ENCODE peak calls at places on chromosomes 1 and 21, in five cellular contexts. P is HCT116, H is SK-N-SH, A is HepG2, W is H1. B is an unnamed sample.

GRCh38 chr1:201228011-201228983 is 37.7 kb downstream of the IGFN1 start:
- DNase-seq in P (no peak), H (no peak), A (no peak), W (no peak), B (no peak)

GRCh38 chr1:181948372-181948771 is 113.1 kb downstream of the ZNF648 start:
- DNase-seq in P (no peak), H (no peak), A (no peak), W (no peak), B (no peak)

GRCh38 chr1:46532498-46533178 is 18.8 kb downstream of the KNCN start:
- DNase-seq in P (no peak), H (peak), A (no peak), W (no peak), B (peak)

GRCh38 chr1:9942939-9943807 is at the start of the genes LZIC and NMNAT1:
- DNase-seq in P (peak), H (peak), A (peak), W (peak), B (peak)

GRCh38 chr1:54310439-54311328 is 95.5 kb downstream of the SSBP3 start:
- DNase-seq in P (peak), H (peak), A (peak), W (no peak), B (no peak)

GRCh38 chr1:214551052-214551435 is 358 bp downstream of the PTPN14 start:
- DNase-seq in P (no peak), H (peak), A (no peak), W (no peak), B (peak)

GRCh38 chr1:61266738-61267137 is 184.4 kb downstream of the NFIA start:
- DNase-seq in P (no peak), H (no peak), A (no peak), W (no peak), B (no peak)

GRCh38 chr1:150613061-150613920 is 16.1 kb downstream of the ENSA start:
- DNase-seq in P (peak), H (no peak), A (peak), W (no peak), B (no peak)

GRCh38 chr1:98452162-98452561 is 209.4 kb upstream of the SNX7 start:
- DNase-seq in P (no peak), H (peak), A (no peak), W (no peak), B (no peak)

GRCh38 chr21:46406001-46406400 is 52.7 kb upstream of the DIP2A start:
- DNase-seq in P (no peak), H (no peak), A (no peak), W (no peak), B (no peak)

GRCh38 chr1:42992043-42992697 is 33.5 kb upstream of the SLC2A1 start:
- DNase-seq in P (no peak), H (no peak), A (no peak), W (no peak), B (peak)

GRCh38 chr1:203127672-203128611 is at the start of gene ADORA1:
- DNase-seq in P (peak), H (peak), A (peak), W (no peak), B (peak)

GRCh38 chr1:53592521-53592982 is 133.4 kb downstream of the DMRTB1 start:
- DNase-seq in P (no peak), H (peak), A (no peak), W (peak), B (peak)

GRCh38 chr21:40129809-40130208 is 262.6 kb downstream of the PCP4 start:
- DNase-seq in P (no peak), H (no peak), A (no peak), W (no peak), B (no peak)

GRCh38 chr1:34923490-34923889 is 6.0 kb downstream of the DLGAP3 start:
- DNase-seq in P (no peak), H (peak), A (no peak), W (no peak), B (no peak)

GRCh38 chr1:2290171-2290578 is 62.1 kb downstream of the SKI start:
- DNase-seq in P (no peak), H (no peak), A (no peak), W (no peak), B (no peak)

GRCh38 chr1:51729824-51730284 is 113.0 kb downstream of the OSBPL9 start:
- DNase-seq in P (no peak), H (no peak), A (no peak), W (no peak), B (no peak)

GRCh38 chr1:26288311-26288941 is 8.5 kb downstream of the SH3BGRL3 start:
- DNase-seq in P (no peak), H (no peak), A (no peak), W (no peak), B (no peak)

GRCh38 chr1:27879374-27880082 is 7.2 kb downstream of the THEMIS2 start:
- DNase-seq in P (no peak), H (peak), A (no peak), W (no peak), B (no peak)

GRCh38 chr21:37874904-37875780 is 41.1 kb downstream of the KCNJ6 start:
- DNase-seq in P (no peak), H (no peak), A (no peak), W (no peak), B (no peak)

GRCh38 chr1:157080714-157081113 is 18.9 kb downstream of the ETV3L start:
- DNase-seq in P (no peak), H (no peak), A (no peak), W (no peak), B (no peak)

GRCh38 chr1:74772945-74773344 is 40.0 kb downstream of the TYW3 start:
- DNase-seq in P (no peak), H (no peak), A (peak), W (no peak), B (no peak)

GRCh38 chr1:89147707-89148106 is 21.8 kb upstream of the GBP2 start:
- DNase-seq in P (no peak), H (no peak), A (no peak), W (no peak), B (no peak)

GRCh38 chr1:246631426-246631825 is 65.2 kb downstream of the CNST start:
- DNase-seq in P (no peak), H (no peak), A (no peak), W (no peak), B (no peak)

GRCh38 chr1:89989791-89990190 is 5.1 kb upstream of the ZNF326 start:
- DNase-seq in P (no peak), H (no peak), A (peak), W (no peak), B (no peak)

GRCh38 chr1:115925511-115925910 is 50.8 kb upstream of the SLC22A15 start:
- DNase-seq in P (no peak), H (no peak), A (no peak), W (no peak), B (no peak)

GRCh38 chr1:115924730-115925129 is 51.6 kb upstream of the SLC22A15 start:
- DNase-seq in P (no peak), H (no peak), A (no peak), W (peak), B (no peak)

GRCh38 chr1:115929846-115930245 is 46.5 kb upstream of the SLC22A15 start:
- DNase-seq in P (no peak), H (peak), A (no peak), W (no peak), B (no peak)

GRCh38 chr1:115922806-115923205 is 53.5 kb upstream of the SLC22A15 start:
- DNase-seq in P (no peak), H (no peak), A (no peak), W (no peak), B (no peak)

GRCh38 chr1:115927971-115928370 is 48.3 kb upstream of the SLC22A15 start:
- DNase-seq in P (no peak), H (no peak), A (no peak), W (no peak), B (no peak)
- TF ChIP-seq JUND in P (no peak), H (no peak), A (no peak), W (no peak), B (no peak)

GRCh38 chr1:205532996-205533728 is 28.7 kb downstream of the CDK18 start:
- DNase-seq in P (no peak), H (no peak), A (no peak), W (no peak), B (no peak)
- TF ChIP-seq JUND in P (no peak), H (no peak), A (no peak), W (no peak), B (no peak)

GRCh38 chr1:41673355-41673754 is 188.9 kb upstream of the EDN2 start:
- DNase-seq in P (no peak), H (no peak), A (no peak), W (no peak), B (no peak)
- TF ChIP-seq JUND in P (no peak), H (no peak), A (no peak), W (no peak), B (no peak)

DNA sequence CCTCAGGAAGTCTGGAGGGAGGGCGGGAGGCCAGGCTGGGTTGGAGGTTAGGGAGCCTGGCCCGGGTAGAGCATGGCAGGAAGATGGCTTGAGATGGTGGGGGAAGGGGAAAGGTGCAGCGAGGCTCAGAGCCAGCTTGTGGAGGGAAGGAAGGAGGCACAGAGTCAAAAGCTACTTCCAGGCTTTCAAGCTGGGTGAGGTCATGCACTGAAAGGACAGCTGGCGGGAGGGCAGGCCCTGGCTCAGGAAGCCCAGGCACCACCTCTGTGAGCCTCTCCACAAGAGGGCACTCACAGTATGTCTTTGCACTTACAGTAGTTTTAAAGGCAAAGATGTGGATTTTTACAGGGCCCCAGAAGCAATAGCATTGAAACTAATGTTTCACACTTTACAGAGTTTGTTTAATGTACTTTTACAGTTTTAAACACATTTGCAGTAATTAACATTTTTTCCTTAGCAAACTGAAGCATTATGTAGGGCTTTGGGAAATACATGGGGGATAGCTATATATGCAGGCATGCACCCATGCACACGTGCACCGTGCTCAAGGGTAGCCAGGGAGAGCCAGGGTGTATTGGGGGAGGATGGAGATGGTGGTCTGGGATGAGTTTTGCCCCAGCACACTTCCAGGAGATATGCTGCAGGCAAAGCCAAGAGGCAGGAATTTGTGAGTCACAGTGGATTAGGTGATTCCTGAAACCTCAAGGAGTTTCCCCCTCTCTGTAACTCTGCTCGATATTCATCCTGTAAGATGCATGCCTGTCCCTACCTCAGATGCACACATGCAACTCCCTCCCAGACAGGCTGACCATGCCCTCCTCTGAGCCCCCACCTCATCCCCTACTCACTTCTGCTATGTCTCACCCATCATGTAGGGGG is 6.1 kb upstream of the ADAM15 start:
- DNase-seq in P (no peak), H (peak), A (peak), W (peak), B (peak)
- TF ChIP-seq JUND in P (no peak), H (no peak), A (no peak), W (peak), B (no peak)

DNA sequence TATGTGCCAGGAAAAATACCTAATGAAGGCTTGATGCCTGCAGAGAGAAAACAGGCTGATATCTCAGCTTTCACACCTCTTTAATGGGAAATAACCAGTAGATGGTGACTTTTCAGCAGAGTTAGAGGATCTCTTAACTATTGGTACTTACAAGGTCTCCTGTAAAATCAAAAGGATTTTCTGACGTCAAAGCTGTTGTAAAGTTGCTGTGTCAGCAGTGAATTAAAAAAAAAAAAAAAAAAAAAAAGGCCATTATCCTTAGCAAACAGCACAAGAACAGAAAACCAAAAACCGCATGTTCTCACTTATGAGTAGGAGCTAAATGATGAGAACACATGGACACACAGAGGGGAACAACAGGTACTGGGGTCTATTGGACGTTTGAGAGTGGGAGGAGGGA is 349.1 kb downstream of the AMY1C start:
- DNase-seq in P (no peak), H (no peak), A (no peak), W (no peak), B (no peak)
- TF ChIP-seq JUND in P (no peak), H (no peak), A (no peak), W (no peak), B (no peak)

GRCh38 chr1:17297991-17298390 is 10.0 kb upstream of the PADI4 start:
- DNase-seq in P (no peak), H (no peak), A (no peak), W (no peak), B (peak)

GRCh38 chr1:17293681-17294415 is 14.1 kb upstream of the PADI4 start:
- DNase-seq in P (no peak), H (no peak), A (no peak), W (no peak), B (no peak)

GRCh38 chr1:17292299-17293198 is 15.4 kb upstream of the PADI4 start:
- DNase-seq in P (no peak), H (no peak), A (no peak), W (no peak), B (peak)

GRCh38 chr1:17290553-17290952 is 17.4 kb upstream of the PADI4 start:
- DNase-seq in P (no peak), H (no peak), A (no peak), W (no peak), B (no peak)

DNA sequence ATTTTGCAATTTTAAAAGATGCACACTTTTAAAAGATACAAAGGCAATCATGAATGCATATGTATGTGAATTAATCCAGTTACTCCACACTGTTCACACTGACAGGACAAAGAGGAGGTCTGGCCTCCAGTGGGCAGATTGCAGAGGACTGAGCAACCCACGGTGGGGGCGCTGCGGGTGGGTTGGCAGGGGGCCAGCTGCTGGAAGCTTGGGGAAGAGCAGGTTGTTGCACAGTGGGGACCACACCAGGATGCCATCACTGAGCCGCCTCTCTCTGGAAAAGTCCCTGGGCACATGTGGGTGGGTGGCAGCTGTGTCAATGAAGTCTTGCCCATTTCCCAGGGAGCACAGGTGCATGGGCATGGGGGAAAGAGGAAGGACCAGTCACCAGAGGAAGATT is 12.7 kb upstream of the PADI4 start:
- DNase-seq in P (no peak), H (no peak), A (no peak), W (no peak), B (no peak)
- TF ChIP-seq JUND in P (no peak), H (no peak), A (no peak), W (no peak), B (no peak)

GRCh38 chr1:230797376-230798186 is 50.4 kb downstream of the CAPN9 start:
- DNase-seq in P (peak), H (peak), A (peak), W (no peak), B (peak)
- TF ChIP-seq JUND in P (no peak), H (no peak), A (no peak), W (no peak), B (no peak)

GRCh38 chr1:20476260-20477038 is 9.6 kb downstream of the CAMK2N1 start:
- DNase-seq in P (no peak), H (peak), A (peak), W (no peak), B (peak)
- TF ChIP-seq JUND in P (no peak), H (no peak), A (no peak), W (no peak), B (no peak)

GRCh38 chr1:41463516-41463915 is 21.0 kb downstream of the EDN2 start:
- DNase-seq in P (no peak), H (no peak), A (no peak), W (no peak), B (no peak)

GRCh38 chr1:41465741-41466140 is 18.7 kb downstream of the EDN2 start:
- DNase-seq in P (no peak), H (no peak), A (no peak), W (no peak), B (no peak)

GRCh38 chr1:41466146-41466545 is 18.3 kb downstream of the EDN2 start:
- DNase-seq in P (no peak), H (no peak), A (no peak), W (no peak), B (no peak)

GRCh38 chr1:41462680-41463004 is 21.8 kb downstream of the EDN2 start:
- DNase-seq in P (no peak), H (no peak), A (no peak), W (no peak), B (no peak)

GRCh38 chr1:41464886-41465285 is 19.6 kb downstream of the EDN2 start:
- DNase-seq in P (no peak), H (no peak), A (no peak), W (no peak), B (no peak)
- TF ChIP-seq JUND in P (no peak), H (no peak), A (no peak), W (no peak), B (no peak)

DNA sequence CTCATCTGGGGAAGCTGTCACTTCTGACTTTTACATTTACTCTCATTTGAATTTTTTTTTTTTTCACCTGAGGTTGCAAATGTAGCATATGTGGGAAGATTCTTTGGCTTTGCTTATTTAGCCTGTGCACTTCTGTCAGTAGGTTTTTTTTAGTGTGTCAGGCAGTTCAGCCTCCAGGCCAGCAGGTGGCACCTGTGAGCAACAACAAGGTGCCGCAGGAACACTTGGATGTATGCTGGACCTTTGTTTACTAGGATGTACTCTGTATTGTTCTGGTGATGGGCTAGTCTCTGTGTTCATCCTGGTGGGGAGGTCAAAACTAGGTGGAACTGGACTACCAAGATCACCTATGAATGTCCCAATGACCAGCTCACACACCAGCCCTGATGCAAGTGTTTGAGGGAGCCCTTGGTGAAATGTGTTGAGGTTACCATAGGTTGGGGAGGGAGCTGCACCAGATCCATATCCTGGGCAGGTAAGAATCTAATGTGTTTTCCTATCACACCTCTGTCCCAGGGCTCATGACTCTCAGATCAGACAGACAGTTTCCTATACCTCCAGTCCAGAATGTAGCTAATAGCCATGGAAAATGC is 618.2 kb downstream of the BRINP3 start:
- DNase-seq in P (peak), H (peak), A (peak), W (peak), B (no peak)
- TF ChIP-seq JUND in P (no peak), H (no peak), A (no peak), W (no peak), B (no peak)